ENCODE peak calls at places on chromosomes 11 and 22, in four cellular contexts. O is GM23338, J is neural crest cell, U is bronchial epithelial cell. X is an unnamed sample.

GRCh38 chr11:26191193-26191592 is 140.7 kb upstream of the ANO3 start:
- DNase-seq in J (no peak), O (no peak), U (no peak), X (no peak)

GRCh38 chr11:129333873-129334272 is 41.8 kb upstream of the BARX2 start:
- DNase-seq in O (no peak), J (no peak), U (peak; percentile 11), X (no peak)

GRCh38 chr11:43982421-43982820 is 40.0 kb downstream of the C11orf96 start:
- DNase-seq in O (no peak), U (no peak), J (no peak), X (no peak)

GRCh38 chr22:49103314-49104052 is 724.2 kb downstream of the BRD1 start:
- DNase-seq in U (no peak), J (no peak), O (no peak), X (no peak)

GRCh38 chr11:103870821-103871309 is 165.6 kb upstream of the DDI1 start:
- DNase-seq in U (no peak), J (no peak), O (no peak), X (no peak)

GRCh38 chr11:73983764-73984543 is 1.3 kb upstream of the UCP2 start:
- DNase-seq in U (no peak), O (no peak), J (no peak), X (peak; percentile 75)

GRCh38 chr22:30488121-30488520 is 16.3 kb upstream of the SEC14L3 start:
- DNase-seq in U (no peak), O (peak; percentile 50), J (no peak), X (no peak)

GRCh38 chr11:64892838-64893193 is 14.4 kb upstream of the EHD1 start:
- DNase-seq in J (no peak), O (no peak), U (no peak), X (no peak)

GRCh38 chr11:77107950-77108349 is 5.3 kb downstream of the OMP start:
- DNase-seq in O (no peak), U (peak; percentile 51), J (no peak), X (no peak)

GRCh38 chr11:134266841-134267251 is 9.3 kb upstream of the GLB1L3 start:
- DNase-seq in U (peak; percentile 99), J (no peak), O (peak; percentile 44), X (no peak)

GRCh38 chr11:123578778-123579481 is 75.5 kb downstream of the SCN3B start:
- DNase-seq in O (no peak), J (no peak), U (no peak), X (peak; percentile 90)

GRCh38 chr11:64206457-64207246 is at the start of gene FERMT3:
- DNase-seq in U (no peak), O (no peak), J (no peak), X (no peak)

GRCh38 chr11:17354070-17354924 is 2.7 kb downstream of the NCR3LG1 start:
- DNase-seq in O (peak; percentile 86), J (peak; percentile 72), U (peak; percentile 67), X (peak; percentile 79)

GRCh38 chr11:73667906-73668305 is 21.5 kb downstream of the PLEKHB1 start:
- DNase-seq in J (no peak), U (no peak), O (no peak), X (no peak)

GRCh38 chr11:47980093-47980906 is at the start of gene PTPRJ:
- DNase-seq in O (peak; percentile 78), J (peak; percentile 51), U (no peak), X (peak; percentile 72)

GRCh38 chr11:10897150-10897549 is 39.3 kb upstream of the ZBED5 start:
- DNase-seq in U (no peak), J (no peak), O (no peak), X (no peak)

GRCh38 chr11:21541226-21541625 is 651.7 kb upstream of the ANO5 start:
- DNase-seq in O (no peak), J (no peak), U (no peak), X (no peak)

GRCh38 chr11:65448074-65448417 is 25.4 kb downstream of the NEAT1 start:
- DNase-seq in J (no peak), U (no peak), O (no peak), X (no peak)

GRCh38 chr11:61066645-61067044 is 35.6 kb upstream of the CD5 start:
- DNase-seq in O (no peak), U (no peak), J (no peak), X (no peak)

GRCh38 chr11:66867425-66868040 is 10.7 kb downstream of the LRFN4 start:
- DNase-seq in J (no peak), O (peak; percentile 52), U (no peak), X (peak; percentile 80)

GRCh38 chr11:33043221-33043833 is 4.0 kb downstream of the TCP11L1 start:
- DNase-seq in U (no peak), O (no peak), J (no peak), X (no peak)